ENCODE peak calls at places on chromosomes 12 and 14, in five cellular contexts. X, U, E, V and F are unnamed samples. For H3K9me3 and H3K36me3, the result is how much of the 10 kb centered on the place peaks cover.

GRCh38 chr12:108629824-108630476 is 3.7 kb downstream of the SELPLG start:
- DNase-seq in U (peak), E (peak), X (peak), V (peak), F (no peak)

GRCh38 chr12:101743724-101744472 is 4.6 kb upstream of the SYCP3 start:
- DNase-seq in V (no peak), U (no peak), E (no peak), X (peak), F (no peak)

GRCh38 chr12:67855103-67855502 is 134.1 kb upstream of the IFNG-AS1 start:
- DNase-seq in U (no peak), V (no peak), E (peak), X (no peak), F (no peak)

GRCh38 chr12:388547-389137 is 478 bp downstream of the KDM5A start:
- DNase-seq in X (peak), V (peak), E (peak), U (peak), F (no peak)

GRCh38 chr14:104400355-104400754 is 179.2 kb upstream of the C14orf180 start:
- DNase-seq in U (no peak), V (no peak), X (no peak), E (no peak), F (no peak)

GRCh38 chr12:71214511-71215285 is 56.9 kb upstream of the TSPAN8 start:
- DNase-seq in U (no peak), V (no peak), X (no peak), E (no peak), F (no peak)

GRCh38 chr12:89783321-89784060 is 74.9 kb upstream of the ATP2B1 start:
- DNase-seq in E (peak), X (no peak), V (peak), U (no peak), F (no peak)

GRCh38 chr12:100964026-100964425 is 169.4 kb downstream of the ANO4 start:
- DNase-seq in V (no peak), X (no peak), E (no peak), U (no peak), F (no peak)

GRCh38 chr12:25949343-25949742 is 9.1 kb upstream of the RASSF8 start:
- DNase-seq in X (no peak), E (no peak), U (no peak), V (no peak), F (no peak)

GRCh38 chr12:94151577-94151976 is 3.2 kb downstream of the PLXNC1 start:
- DNase-seq in X (peak), E (no peak), U (no peak), V (no peak), F (no peak)

GRCh38 chr12:1272132-1272531 is 281.1 kb downstream of the ERC1 start:
- DNase-seq in U (no peak), V (no peak), X (no peak), E (no peak), F (no peak)

GRCh38 chr14:43147480-43147879 is 1359.6 kb downstream of the FSCB start:
- DNase-seq in E (no peak), V (peak), X (no peak), U (no peak), F (no peak)
- H3K9me3 ChIP-seq in E (under half), V (under half), X (under half), U (under half), F (under half)

GRCh38 chr12:6476496-6476895 is 6.0 kb upstream of the VAMP1 start:
- DNase-seq in U (peak), V (peak), X (no peak), E (peak), F (no peak)
- H3K9ac ChIP-seq in U (no peak), V (no peak), X (no peak), E (no peak), F (peak)

GRCh38 chr12:113320401-113320800 is 14.5 kb downstream of the SLC8B1 start:
- DNase-seq in E (no peak), X (no peak), V (no peak), U (no peak), F (no peak)
- H3K36me3 ChIP-seq in E (under half), X (under half), V (under half), U (under half), F (under half)

GRCh38 chr12:132284618-132285310 is 44.6 kb downstream of the GALNT9 start:
- DNase-seq in X (no peak), V (no peak), E (peak), U (peak), F (no peak)

GRCh38 chr12:132284071-132284492 is 45.3 kb downstream of the GALNT9 start:
- DNase-seq in V (peak), E (peak), X (no peak), U (no peak), F (no peak)

GRCh38 chr12:132285991-132286681 is 43.3 kb downstream of the GALNT9 start:
- DNase-seq in E (peak), X (no peak), V (peak), U (no peak), F (no peak)

GRCh38 chr12:132286912-132287311 is 42.5 kb downstream of the GALNT9 start:
- DNase-seq in E (peak), X (no peak), U (peak), V (no peak), F (no peak)

GRCh38 chr12:132285311-132285741 is 44.1 kb downstream of the GALNT9 start:
- DNase-seq in V (no peak), X (no peak), U (no peak), E (no peak), F (no peak)
- H3K9me3 ChIP-seq in V (under half), X (under half), U (under half), E (under half), F (under half)

GRCh38 chr12:124397399-124397679 is 102.4 kb downstream of the RFLNA start:
- DNase-seq in E (no peak), V (no peak), X (no peak), U (no peak), F (no peak)
- H3K9ac ChIP-seq in E (no peak), V (no peak), X (no peak), U (no peak), F (no peak)

GRCh38 chr12:112408621-112409020 is 784 bp downstream of the RPL6 start:
- DNase-seq in U (peak), E (peak), V (no peak), X (no peak), F (no peak)
- H3K36me3 ChIP-seq in U (under half), E (under half), V (under half), X (under half), F (half or more)

GRCh38 chr14:105840266-105841021 is 314.1 kb downstream of the TMEM121 start:
- DNase-seq in V (no peak), U (no peak), X (no peak), E (no peak), F (no peak)
- H3K9me3 ChIP-seq in V (half or more), U (half or more), X (under half), E (under half), F (under half)

GRCh38 chr14:31934767-31935266 is 142.3 kb upstream of the ARHGAP5 start:
- DNase-seq in E (peak), V (peak), U (peak), X (peak), F (no peak)
- H3K9ac ChIP-seq in E (no peak), V (no peak), U (no peak), X (no peak), F (no peak)

DNA sequence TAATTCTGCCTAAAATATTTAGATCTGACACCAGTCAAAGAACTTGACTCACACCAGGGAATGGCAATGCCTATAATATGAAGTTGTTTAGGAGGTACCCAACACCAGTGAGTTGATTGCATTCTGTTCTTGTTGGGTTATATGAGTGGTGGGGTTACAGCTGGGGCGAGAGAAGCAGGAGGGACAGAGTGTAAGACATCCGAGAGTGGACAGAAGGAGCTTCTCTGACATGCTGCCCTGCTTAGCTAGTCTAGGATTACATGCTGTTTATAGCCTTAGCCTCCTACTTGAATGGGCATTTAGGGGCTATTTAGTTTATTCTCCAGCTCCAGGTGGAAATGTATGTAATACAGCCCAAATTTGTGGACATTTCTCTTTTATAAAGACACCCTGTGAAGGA is 149.9 kb downstream of the KCNA5 start:
- DNase-seq in E (no peak), V (no peak), X (no peak), U (no peak), F (no peak)
- H3K36me3 ChIP-seq in E (under half), V (under half), X (under half), U (under half), F (under half)